ENCODE peak calls at places on chromosome 21, in four cellular contexts. F, R, I and J are unnamed samples. For H3K4me1, the result is how much of the 10 kb centered on the place peaks cover.

GRCh38 chr21:29152936-29153335 is 22.5 kb downstream of the MAP3K7CL start:
- DNase-seq in R (no peak), F (peak), I (no peak), J (no peak)

GRCh38 chr21:29174607-29175013 is 44.2 kb downstream of the MAP3K7CL start:
- DNase-seq in F (peak), R (no peak), I (no peak), J (no peak)

GRCh38 chr21:32554832-32555436 is 30.4 kb downstream of the TCP10L start:
- DNase-seq in I (no peak), R (no peak), F (peak), J (no peak)

GRCh38 chr21:16608209-16608830 is 878.5 kb downstream of the USP25 start:
- DNase-seq in I (no peak), F (peak), R (no peak), J (no peak)

GRCh38 chr21:35933466-35933865 is 126.9 kb downstream of the SETD4 start:
- DNase-seq in R (peak), F (peak), I (peak), J (peak)

GRCh38 chr21:44092201-44092600 is 15.0 kb upstream of the PWP2 start:
- DNase-seq in I (no peak), R (no peak), F (no peak), J (peak)

GRCh38 chr21:38170283-38170682 is 86.5 kb upstream of the KCNJ15 start:
- DNase-seq in F (peak), R (no peak), I (no peak), J (no peak)

GRCh38 chr21:36613554-36613953 is 85.4 kb upstream of the SIM2 start:
- DNase-seq in F (peak), R (no peak), I (no peak), J (no peak)

GRCh38 chr21:43736224-43736883 is 17.4 kb downstream of the PDXK start:
- DNase-seq in F (no peak), R (no peak), I (no peak), J (no peak)

GRCh38 chr21:14010729-14011128 is 200.0 kb downstream of the LIPI start:
- DNase-seq in F (no peak), R (no peak), I (no peak), J (no peak)

GRCh38 chr21:36709868-36710728 is 11.2 kb downstream of the SIM2 start:
- DNase-seq in F (no peak), R (no peak), I (no peak), J (no peak)

GRCh38 chr21:45801989-45802388 is 158.5 kb downstream of the PCBP3 start:
- DNase-seq in I (no peak), R (no peak), F (no peak), J (no peak)

GRCh38 chr21:45797338-45797737 is 153.8 kb downstream of the PCBP3 start:
- DNase-seq in I (no peak), F (no peak), R (no peak), J (no peak)

GRCh38 chr21:45800339-45801080 is 157.0 kb downstream of the PCBP3 start:
- DNase-seq in F (no peak), I (no peak), R (no peak), J (no peak)

GRCh38 chr21:45801129-45801735 is 157.7 kb downstream of the PCBP3 start:
- DNase-seq in F (no peak), I (no peak), R (no peak), J (no peak)

DNA sequence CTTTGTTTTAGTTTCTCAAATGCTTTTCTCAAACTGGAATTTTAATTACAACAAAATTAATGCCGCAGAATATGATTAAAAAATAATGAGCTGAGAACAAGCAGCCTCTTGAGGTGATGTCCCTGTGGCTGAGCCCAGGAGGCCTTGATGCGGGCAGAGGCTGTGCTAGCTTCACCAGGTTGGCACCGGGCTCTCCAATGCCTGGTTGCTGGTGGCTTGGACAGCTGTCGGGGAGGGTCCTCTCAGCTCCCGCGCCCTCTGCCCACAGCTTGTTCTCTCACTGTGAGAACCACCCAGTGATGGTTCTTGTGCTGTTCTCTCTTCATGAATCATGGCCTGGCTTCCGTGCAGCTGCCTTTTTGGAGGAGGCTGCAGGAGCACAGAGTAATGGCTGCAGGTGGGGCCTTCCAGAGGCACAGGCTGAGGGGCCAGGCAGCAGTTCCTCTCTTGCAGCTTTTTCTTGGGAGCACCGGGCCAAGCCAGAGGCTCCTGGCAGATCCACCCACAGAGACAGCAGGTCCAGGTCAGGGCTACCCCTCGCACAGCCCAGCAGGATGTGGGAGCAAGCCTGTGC is 156.3 kb downstream of the PCBP3 start:
- DNase-seq in R (no peak), F (no peak), I (no peak), J (no peak)
- H3K4me1 ChIP-seq in R (under half), F (under half), I (under half), J (under half)

GRCh38 chr21:41367598-41368360 is 6.0 kb downstream of the MX2 start:
- DNase-seq in F (no peak), I (no peak), R (no peak), J (no peak)
- H3K4me3 ChIP-seq in F (no peak), I (no peak), R (no peak), J (no peak)

GRCh38 chr21:42684109-42684916 is 30.9 kb downstream of the PDE9A start:
- DNase-seq in R (no peak), F (no peak), I (peak), J (no peak)
- H3K4me1 ChIP-seq in R (under half), F (under half), I (under half), J (under half)

DNA sequence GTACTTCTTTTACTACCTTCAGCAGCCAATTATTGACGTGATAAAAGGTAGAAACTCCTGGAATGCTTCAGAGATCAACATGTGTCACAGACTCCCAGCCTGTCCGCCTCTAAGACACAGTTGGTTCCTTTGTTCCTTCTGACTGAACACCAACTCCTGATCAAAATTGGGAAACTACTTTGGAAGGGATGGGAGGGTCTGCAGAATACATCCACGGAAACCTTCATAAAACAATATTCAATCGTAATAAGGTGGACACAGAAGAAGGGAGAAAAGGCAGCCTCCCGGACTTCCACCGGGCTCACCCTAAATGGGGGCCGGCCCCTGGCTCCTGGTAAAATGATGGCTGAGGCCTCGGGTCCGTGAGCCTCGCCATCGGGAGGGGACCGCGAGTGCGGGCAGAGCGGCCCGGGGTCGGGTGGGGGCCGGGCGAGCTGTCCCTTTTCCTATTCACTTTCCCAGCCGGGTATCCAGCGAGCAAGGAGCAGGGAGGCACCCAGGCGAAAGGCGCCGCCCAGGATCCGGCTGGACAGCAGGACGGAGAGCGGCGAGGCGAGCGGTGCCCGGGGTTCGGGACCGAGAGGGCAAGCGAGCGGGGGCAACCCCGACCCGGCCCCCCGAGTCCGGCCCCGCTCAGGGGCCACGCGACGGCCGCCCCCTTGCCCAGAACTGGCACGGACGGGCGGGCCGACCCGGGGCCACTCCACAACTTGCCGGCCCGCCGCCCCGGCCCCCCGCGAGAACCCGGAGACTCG is 802 bp downstream of the NRIP1 start:
- DNase-seq in R (peak), F (peak), I (peak), J (peak)
- H3K4me3 ChIP-seq in R (peak), F (peak), I (peak), J (peak)

GRCh38 chr21:46545363-46545762 is 59.5 kb downstream of the S100B start:
- DNase-seq in I (peak), R (no peak), F (no peak), J (no peak)

GRCh38 chr21:46545911-46546310 is 59.0 kb downstream of the S100B start:
- DNase-seq in I (no peak), R (no peak), F (no peak), J (no peak)

GRCh38 chr21:46544003-46544402 is 60.9 kb downstream of the S100B start:
- DNase-seq in R (no peak), I (peak), F (no peak), J (no peak)

GRCh38 chr21:46544824-46545223 is 60.1 kb downstream of the S100B start:
- DNase-seq in I (no peak), F (no peak), R (no peak), J (no peak)

GRCh38 chr21:46546799-46547198 is 58.1 kb downstream of the S100B start:
- DNase-seq in R (no peak), F (no peak), I (no peak), J (no peak)
- H3K4me1 ChIP-seq in R (under half), F (under half), I (under half), J (under half)

GRCh38 chr21:41364308-41364707 is 2.5 kb downstream of the MX2 start:
- DNase-seq in F (no peak), I (no peak), R (no peak), J (no peak)
- H3K4me3 ChIP-seq in F (no peak), I (no peak), R (no peak), J (no peak)

GRCh38 chr21:34613679-34614442 is 1.1 kb downstream of the RCAN1 start:
- DNase-seq in F (no peak), R (no peak), I (no peak), J (no peak)

GRCh38 chr21:34612557-34612956 is 2.4 kb downstream of the RCAN1 start:
- DNase-seq in I (no peak), R (no peak), F (no peak), J (peak)

GRCh38 chr21:34614693-34615486 is at the start of gene RCAN1:
- DNase-seq in F (peak), I (peak), R (peak), J (peak)

GRCh38 chr21:34615487-34615814 is 538 bp upstream of the RCAN1 start:
- DNase-seq in R (no peak), I (no peak), F (no peak), J (no peak)

GRCh38 chr21:34614443-34614692 is 545 bp downstream of the RCAN1 start:
- DNase-seq in F (no peak), R (no peak), I (no peak), J (peak)
- H3K4me1 ChIP-seq in F (under half), R (under half), I (under half), J (under half)